ENCODE peak calls at places on chromosomes 13 and 19, in ten cellular contexts. O, G, Y, B, U, Z, M, L, R and D are unnamed samples.

GRCh38 chr13:57017357-57017756 is 123.4 kb upstream of the PRR20A start:
- DNase-seq in G (no peak), L (no peak), M (no peak), O (no peak), U (no peak), Y (no peak), Z (no peak), R (no peak), B (no peak), D (no peak)

GRCh38 chr19:46487802-46488445 is 7.7 kb downstream of the PNMA8B start:
- DNase-seq in R (peak), G (peak), U (no peak), O (peak), B (peak), L (peak), Z (peak), M (peak), Y (peak), D (peak)

GRCh38 chr13:46595918-46596315 is 42.9 kb downstream of the LRCH1 start:
- DNase-seq in U (no peak), Z (no peak), Y (no peak), L (no peak), O (no peak), M (no peak), B (no peak), G (no peak), R (no peak), D (no peak)

GRCh38 chr13:97221046-97221445 is 1.1 kb upstream of the MBNL2 start:
- DNase-seq in Z (no peak), Y (no peak), O (no peak), G (no peak), L (no peak), M (no peak), B (no peak), U (no peak), R (no peak), D (no peak)

GRCh38 chr13:43878897-43879322 is 630 bp downstream of the CCDC122 start:
- DNase-seq in B (peak), O (peak), M (peak), R (peak), U (peak), Z (peak), L (peak), G (no peak), Y (peak), D (peak)

GRCh38 chr19:23949611-23950010 is 34.9 kb downstream of the ZNF726 start:
- DNase-seq in U (no peak), M (no peak), O (no peak), L (no peak), R (no peak), Y (no peak), Z (no peak), G (no peak), B (no peak), D (peak)

GRCh38 chr13:87128006-87128405 is 543.2 kb upstream of the SLITRK5 start:
- DNase-seq in Z (no peak), O (no peak), B (no peak), M (no peak), U (no peak), Y (no peak), R (no peak), L (peak), G (no peak), D (peak)

GRCh38 chr13:101455863-101456262 is 3.4 kb downstream of the ITGBL1 start:
- DNase-seq in Y (no peak), B (no peak), R (no peak), L (peak), M (peak), Z (no peak), G (no peak), U (peak), O (no peak), D (peak)

GRCh38 chr19:10104665-10105221 is 1.4 kb upstream of the PPAN start:
- DNase-seq in R (no peak), B (peak), O (no peak), Y (peak), U (no peak), L (no peak), M (no peak), G (peak), Z (peak), D (no peak)

GRCh38 chr13:61410669-61411297 is 4.9 kb downstream of the PCDH20 start:
- DNase-seq in L (peak), O (no peak), U (no peak), R (no peak), M (peak), Y (peak), B (no peak), Z (no peak), G (no peak), D (no peak)

GRCh38 chr19:50008532-50008931 is 16.6 kb downstream of the VRK3 start:
- DNase-seq in Z (peak), G (no peak), O (no peak), L (no peak), B (no peak), Y (no peak), R (no peak), U (no peak), M (no peak), D (no peak)

GRCh38 chr13:75468098-75468497 is 13.9 kb downstream of the TBC1D4 start:
- DNase-seq in R (no peak), U (no peak), M (peak), Z (no peak), Y (no peak), L (no peak), B (no peak), G (no peak), O (no peak), D (no peak)

GRCh38 chr19:36330226-36330625 is 48.8 kb downstream of the ZFP14 start:
- DNase-seq in R (no peak), G (no peak), B (no peak), Y (no peak), L (no peak), M (no peak), U (no peak), O (no peak), Z (no peak), D (no peak)

GRCh38 chr19:49129238-49129583 is 9.9 kb downstream of the PPFIA3 start:
- DNase-seq in L (no peak), O (no peak), G (no peak), R (no peak), B (no peak), U (no peak), Y (no peak), M (no peak), Z (no peak), D (no peak)

GRCh38 chr13:114024603-114025431 is 50.9 kb upstream of the C13orf46 start:
- DNase-seq in G (no peak), R (no peak), B (no peak), M (no peak), U (no peak), Z (no peak), O (no peak), L (no peak), Y (peak), D (no peak)

GRCh38 chr13:20264271-20265018 is 32.3 kb upstream of the GJB6 start:
- DNase-seq in R (no peak), Z (no peak), U (no peak), L (no peak), B (peak), Y (no peak), M (no peak), O (no peak), G (no peak), D (no peak)

GRCh38 chr19:32651729-32652140 is 23.2 kb downstream of the ANKRD27 start:
- DNase-seq in Y (no peak), L (peak), M (peak), O (no peak), U (no peak), G (no peak), Z (no peak), B (no peak), R (no peak), D (peak)

GRCh38 chr13:110965038-110965754 is 50.3 kb upstream of the ANKRD10 start:
- DNase-seq in M (peak), R (no peak), Z (no peak), Y (no peak), L (peak), O (no peak), B (peak), U (peak), G (no peak), D (no peak)

GRCh38 chr13:52925775-52926285 is 77.4 kb upstream of the PCDH8 start:
- DNase-seq in M (no peak), Z (no peak), U (no peak), O (no peak), L (peak), Y (no peak), G (no peak), R (no peak), B (no peak), D (peak)